ENCODE peak calls at places on chromosomes 1 and 21, in six cellular contexts. P is AG04449, S is fibroblast of pulmonary artery, Q is ovary, Y is AG04450, D is tibial artery. U is an unnamed sample.

GRCh38 chr1:159211331-159212136 is 6.9 kb downstream of the ACKR1 start:
- DNase-seq in P (no peak), S (peak; percentile 82), Q (no peak), Y (no peak), D (no peak), U (no peak)

GRCh38 chr1:145949219-145949618 is 8.6 kb downstream of the LIX1L start:
- DNase-seq in P (no peak), S (no peak), Q (no peak), Y (no peak), D (no peak), U (no peak)

GRCh38 chr1:212858461-212859265 is 588 bp downstream of the FLVCR1 start:
- DNase-seq in P (no peak), S (peak; percentile 36), Q (no peak), Y (no peak), D (no peak), U (no peak)

GRCh38 chr1:162471290-162471853 is 26.2 kb upstream of the UHMK1 start:
- DNase-seq in P (no peak), S (no peak), Q (no peak), Y (no peak), D (no peak), U (no peak)

GRCh38 chr1:23624440-23624839 is 65.1 kb upstream of the ID3 start:
- DNase-seq in P (no peak), S (no peak), Q (no peak), Y (no peak), D (no peak), U (no peak)

GRCh38 chr1:185157599-185158469 is 867 bp downstream of the SWT1 start:
- DNase-seq in P (no peak), S (no peak), Q (no peak), Y (no peak), D (no peak), U (no peak)

GRCh38 chr1:98325646-98326441 is 335.7 kb upstream of the SNX7 start:
- DNase-seq in P (peak; percentile 55), S (peak; percentile 94), Q (peak; percentile 24), Y (peak; percentile 42), D (peak; percentile 92), U (peak; percentile 16)

GRCh38 chr1:48405400-48405799 is 66.6 kb downstream of the SPATA6 start:
- DNase-seq in P (no peak), S (no peak), Q (no peak), Y (no peak), D (peak; percentile 40), U (no peak)

GRCh38 chr1:166032901-166033371 is 133.9 kb downstream of the FAM78B start:
- DNase-seq in P (no peak), S (no peak), Q (no peak), Y (no peak), D (no peak), U (no peak)

GRCh38 chr1:46188295-46189030 is 9.8 kb downstream of the POMGNT1 start:
- DNase-seq in P (no peak), S (no peak), Q (no peak), Y (no peak), D (no peak), U (no peak)

GRCh38 chr1:155226910-155227260 is 18.4 kb downstream of the MTX1 start:
- DNase-seq in P (no peak), S (peak; percentile 45), Q (peak; percentile 57), Y (no peak), D (peak; percentile 56), U (no peak)

GRCh38 chr1:60547821-60548220 is 474.3 kb upstream of the C1orf87 start:
- DNase-seq in P (no peak), S (no peak), Q (no peak), Y (no peak), D (no peak), U (no peak)

GRCh38 chr1:116711061-116711582 is 43.1 kb upstream of the CD2 start:
- DNase-seq in P (no peak), S (no peak), Q (no peak), Y (no peak), D (no peak), U (no peak)

GRCh38 chr1:207866471-207867135 is 44.3 kb downstream of the CD34 start:
- DNase-seq in P (no peak), S (peak; percentile 52), Q (peak; percentile 74), Y (no peak), D (peak; percentile 89), U (no peak)

GRCh38 chr1:172774561-172774960 is 115.7 kb downstream of the FASLG start:
- DNase-seq in P (no peak), S (no peak), Q (no peak), Y (no peak), D (no peak), U (no peak)

GRCh38 chr1:16621300-16621658 is 7.9 kb upstream of the NBPF1 start:
- DNase-seq in P (no peak), S (no peak), Q (no peak), Y (no peak), D (no peak), U (no peak)
- TF ChIP-seq CTCF in P (no peak), S (no peak), Q (peak; percentile 6), Y (no peak), D (peak; percentile 30), U (no peak)

GRCh38 chr1:169106095-169106920 is at the start of gene ATP1B1:
- DNase-seq in P (no peak), S (peak; percentile 83), Q (peak; percentile 89), Y (peak; percentile 26), D (peak; percentile 75), U (peak; percentile 34)
- TF ChIP-seq CTCF in P (peak; percentile 50), S (no peak), Q (peak; percentile 77), Y (peak; percentile 32), D (peak; percentile 50), U (peak; percentile 13)

DNA sequence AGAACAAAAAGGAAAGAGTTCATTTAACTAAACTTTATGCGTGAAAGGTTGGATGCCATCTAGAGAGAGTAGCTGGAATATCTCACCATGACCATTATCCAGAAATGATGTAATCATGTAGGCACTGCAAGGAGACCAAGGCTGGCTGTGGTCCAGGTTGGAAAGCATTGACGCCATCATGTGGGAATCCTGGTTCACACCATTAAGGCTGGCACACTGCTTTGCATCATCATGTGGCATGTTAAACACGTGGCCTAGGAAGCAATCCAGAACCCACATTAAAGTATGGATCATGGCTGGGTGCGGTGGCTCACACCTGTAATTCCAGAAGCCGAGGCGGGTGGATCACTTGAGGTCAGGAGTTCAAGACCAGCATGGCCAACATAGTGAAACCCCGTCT is 4.3 kb downstream of the ADAMTS1 start:
- DNase-seq in P (peak; percentile 72), S (peak; percentile 87), Q (peak; percentile 67), Y (no peak), D (peak; percentile 57), U (no peak)
- TF ChIP-seq CTCF in P (peak; percentile 0), S (no peak), Q (no peak), Y (no peak), D (no peak), U (peak; percentile 12)

GRCh38 chr1:154115180-154115579 is 39.7 kb downstream of the NUP210L start:
- DNase-seq in P (no peak), S (peak; percentile 4), Q (no peak), Y (no peak), D (no peak), U (no peak)

DNA sequence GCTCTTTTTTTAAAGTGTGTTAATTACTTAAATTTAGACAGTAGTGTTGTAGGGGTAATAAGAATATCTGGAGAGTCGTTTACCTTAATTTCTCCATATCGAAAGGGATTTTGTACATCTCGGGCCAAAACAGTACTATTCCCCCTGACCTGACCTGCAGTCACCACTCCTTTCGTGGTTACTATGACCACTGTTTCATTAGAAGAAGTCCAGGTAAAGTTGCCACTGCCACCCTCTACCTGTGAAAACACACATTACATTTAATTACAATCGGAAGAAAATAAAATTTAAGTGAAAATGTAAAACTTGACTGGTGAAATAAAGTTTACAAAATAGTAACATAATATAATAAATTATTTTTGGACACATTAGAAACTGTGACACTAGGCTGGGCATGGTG is 37.2 kb downstream of the NUP210L start:
- DNase-seq in P (no peak), S (no peak), Q (no peak), Y (no peak), D (no peak), U (no peak)
- TF ChIP-seq CTCF in P (no peak), S (no peak), Q (no peak), Y (no peak), D (no peak), U (no peak)

DNA sequence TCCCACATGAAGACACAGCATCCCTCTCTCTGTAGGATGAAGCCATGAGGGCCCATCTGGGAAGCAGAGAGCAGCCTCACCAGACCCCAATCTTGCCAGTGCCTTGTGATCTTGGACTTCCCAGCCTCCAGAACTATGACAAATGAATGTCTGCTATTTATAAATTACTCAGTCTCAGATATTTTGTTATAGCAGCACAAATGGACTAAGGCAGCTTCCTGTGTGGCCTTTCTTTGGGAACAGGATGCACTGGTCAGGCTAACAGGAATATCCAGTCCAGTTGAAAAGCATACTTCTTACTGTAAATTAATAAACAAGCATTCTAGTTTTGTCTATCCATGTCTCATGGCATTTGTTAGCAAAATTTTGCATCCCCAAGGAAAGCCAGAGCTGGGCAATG is 134.1 kb upstream of the ETV3 start:
- DNase-seq in P (no peak), S (no peak), Q (no peak), Y (no peak), D (no peak), U (no peak)
- TF ChIP-seq CTCF in P (no peak), S (no peak), Q (no peak), Y (no peak), D (no peak), U (no peak)